ENCODE peak calls at places on chromosomes 3 and 15, in four cellular contexts. M is activated CD8-positive, alpha-beta memory T cell treated with anti-CD3 and anti-CD28 coated beads for 48 hours; X is GOT3; C is spleen. F is an unnamed sample.

GRCh38 chr3:11197471-11197870 is 43.2 kb downstream of the HRH1 start:
- DNase-seq in M (no peak), C (no peak), X (no peak), F (no peak)

GRCh38 chr3:115165266-115165665 is 18.2 kb upstream of the ZBTB20 start:
- DNase-seq in M (no peak), C (no peak), X (no peak), F (no peak)

GRCh38 chr15:43776101-43776717 is 557 bp downstream of the ELL3 start:
- DNase-seq in C (peak), X (no peak), M (no peak), F (no peak)

GRCh38 chr3:124246949-124247348 is 255.0 kb upstream of the ROPN1 start:
- DNase-seq in C (no peak), X (no peak), M (no peak), F (no peak)

GRCh38 chr3:188286087-188286513 is 132.1 kb downstream of the LPP start:
- DNase-seq in C (no peak), X (peak), M (no peak), F (no peak)

GRCh38 chr3:42314411-42314810 is 48.4 kb upstream of the CCK start:
- DNase-seq in C (no peak), X (no peak), M (no peak), F (no peak)

GRCh38 chr3:124520970-124521369 is 209.3 kb upstream of the UMPS start:
- DNase-seq in C (no peak), X (no peak), M (no peak), F (no peak)

GRCh38 chr3:51353566-51354140 is 31.4 kb upstream of the MANF start:
- DNase-seq in C (no peak), M (no peak), X (no peak), F (no peak)

GRCh38 chr3:117998071-117998470 is 1036.6 kb downstream of the IGSF11 start:
- DNase-seq in C (no peak), X (no peak), M (no peak), F (no peak)

GRCh38 chr3:72995337-72995736 is 1.3 kb upstream of the PPP4R2 start:
- DNase-seq in X (no peak), C (no peak), M (no peak), F (no peak)

GRCh38 chr15:63218114-63218808 is 28.9 kb downstream of the RAB8B start:
- DNase-seq in X (no peak), C (no peak), M (no peak), F (no peak)

GRCh38 chr15:66570327-66570726 is 4.5 kb upstream of the LCTL start:
- DNase-seq in X (no peak), M (no peak), C (peak), F (no peak)

GRCh38 chr3:150256336-150256735 is 151.8 kb upstream of the TSC22D2 start:
- DNase-seq in C (no peak), X (no peak), M (no peak), F (no peak)